ENCODE peak calls at places on chromosome 3, in four cellular contexts. K, D, N and V are unnamed samples.

GRCh38 chr3:72947715-72948507 is 48.7 kb upstream of the PPP4R2 start:
- DNase-seq in K (no peak), D (no peak), N (no peak), V (no peak)

GRCh38 chr3:195312714-195313113 is 41.8 kb upstream of the XXYLT1 start:
- DNase-seq in K (no peak), D (no peak), N (no peak), V (no peak)

GRCh38 chr3:126541628-126542339 is 16.9 kb downstream of the C3orf22 start:
- DNase-seq in K (no peak), D (no peak), N (no peak), V (peak)

GRCh38 chr3:66486646-66487045 is 14.2 kb downstream of the LRIG1 start:
- DNase-seq in K (no peak), D (peak), N (no peak), V (no peak)

GRCh38 chr3:15205934-15206661 is at the start of gene CAPN7:
- DNase-seq in K (peak), D (peak), N (peak), V (peak)

GRCh38 chr3:39750677-39751076 is 58.7 kb upstream of the MYRIP start:
- DNase-seq in K (no peak), D (no peak), N (peak), V (no peak)

GRCh38 chr3:189406148-189406547 is 225.0 kb upstream of the TP63 start:
- DNase-seq in K (no peak), D (no peak), N (no peak), V (no peak)

GRCh38 chr3:158725348-158725966 is 6.8 kb downstream of the RARRES1 start:
- DNase-seq in K (no peak), D (peak), N (no peak), V (no peak)

GRCh38 chr3:16600771-16601538 is 4.3 kb downstream of the DAZL start:
- DNase-seq in K (peak), D (peak), N (peak), V (peak)

DNA sequence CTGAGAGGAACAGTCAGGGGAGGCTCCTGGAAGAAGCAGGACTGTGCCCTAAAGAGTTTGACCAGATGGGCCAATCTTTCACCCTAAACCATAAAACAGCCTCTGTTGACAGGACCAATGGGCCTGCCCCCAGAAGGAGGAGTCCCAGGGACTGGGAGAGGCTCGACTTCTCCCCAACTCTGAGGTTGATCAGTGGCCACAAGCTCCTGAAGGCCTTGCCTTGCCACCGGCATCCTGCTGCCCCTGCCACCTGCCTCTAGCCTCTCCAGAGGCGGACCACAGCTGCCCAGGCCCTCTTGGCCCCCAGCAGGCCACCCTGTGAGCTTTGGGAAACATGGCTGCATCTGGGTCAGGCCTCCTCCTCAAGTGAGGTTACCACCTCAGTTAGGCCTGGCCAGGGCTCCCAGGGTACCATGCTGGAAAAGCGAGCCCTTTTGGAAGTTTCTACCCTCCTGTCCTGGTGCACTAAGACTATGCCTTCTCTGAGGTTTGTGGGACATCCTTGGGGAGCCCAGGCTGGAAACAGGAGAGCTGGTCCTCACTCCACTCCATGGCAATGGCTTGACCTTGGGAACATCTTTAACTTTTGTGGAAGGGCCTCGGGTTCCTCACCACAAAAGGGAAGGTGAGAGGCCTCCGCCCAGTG is 2.9 kb downstream of the VIPR1 start:
- DNase-seq in K (no peak), D (no peak), N (no peak), V (peak)
- H3K56ac ChIP-seq in K (no peak), D (no peak), N (no peak), V (no peak)

GRCh38 chr3:4506559-4507009 is 13.4 kb downstream of the ITPR1 start:
- DNase-seq in K (no peak), D (no peak), N (no peak), V (no peak)

GRCh38 chr3:4504340-4505261 is 11.5 kb downstream of the ITPR1 start:
- DNase-seq in K (no peak), D (no peak), N (no peak), V (no peak)

GRCh38 chr3:4508048-4508981 is 15.2 kb downstream of the ITPR1 start:
- DNase-seq in K (no peak), D (no peak), N (peak), V (no peak)

GRCh38 chr3:4507010-4507596 is 14.0 kb downstream of the ITPR1 start:
- DNase-seq in K (no peak), D (peak), N (no peak), V (no peak)

DNA sequence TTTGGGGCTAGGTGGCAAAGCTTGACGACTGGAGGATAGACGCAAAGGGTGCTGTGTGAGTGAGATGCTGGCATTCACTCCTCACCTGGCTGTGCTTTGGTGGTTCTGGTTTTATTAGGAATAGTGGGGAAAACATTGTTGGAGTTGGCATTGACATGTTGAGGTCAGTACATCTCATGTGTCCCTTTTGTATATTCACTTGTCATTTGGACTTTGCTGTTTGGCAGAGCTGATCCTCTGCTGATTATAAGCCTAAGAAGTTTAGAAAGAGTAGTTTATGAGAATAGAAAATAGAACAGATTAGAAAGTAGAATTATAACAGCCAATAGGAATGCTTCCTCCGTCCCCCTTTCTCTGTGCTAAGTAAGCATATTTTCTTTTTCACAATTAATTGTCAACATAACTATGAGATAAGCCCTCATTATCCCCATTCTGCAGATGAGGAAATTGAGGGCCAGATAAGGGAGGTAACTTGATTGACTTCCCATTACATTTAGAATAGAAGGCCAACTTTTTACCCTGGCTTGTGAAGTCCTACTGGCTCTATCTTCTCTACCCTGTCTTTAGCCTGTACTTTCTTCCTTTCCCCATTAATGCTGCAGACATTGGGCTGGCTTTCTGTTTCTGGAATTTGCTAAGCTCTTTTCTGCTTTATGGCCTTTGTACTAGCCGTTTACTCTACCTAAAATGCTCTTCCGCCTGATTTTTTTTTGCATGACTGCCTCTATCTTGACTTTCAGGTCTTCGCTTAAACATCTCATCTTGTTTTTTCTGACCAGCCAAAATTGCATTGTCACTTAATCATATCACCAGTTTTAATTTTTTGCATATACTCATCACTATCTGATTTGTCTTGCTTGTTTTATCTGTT is 12.8 kb downstream of the ITPR1 start:
- DNase-seq in K (no peak), D (no peak), N (no peak), V (no peak)
- H3K4me2 ChIP-seq in K (no peak), D (no peak), N (no peak), V (no peak)

GRCh38 chr3:111965484-111965883 is 13.3 kb upstream of the ABHD10 start:
- DNase-seq in K (no peak), D (no peak), N (no peak), V (no peak)

GRCh38 chr3:111956995-111957736 is 21.7 kb upstream of the ABHD10 start:
- DNase-seq in K (peak), D (no peak), N (no peak), V (peak)

GRCh38 chr3:111963424-111963823 is 15.4 kb upstream of the ABHD10 start:
- DNase-seq in K (no peak), D (peak), N (no peak), V (no peak)

GRCh38 chr3:111956449-111956848 is 22.4 kb upstream of the ABHD10 start:
- DNase-seq in K (no peak), D (no peak), N (no peak), V (no peak)

GRCh38 chr3:111961461-111962269 is 17.2 kb upstream of the ABHD10 start:
- DNase-seq in K (no peak), D (no peak), N (peak), V (no peak)
- H3K27ac ChIP-seq in K (no peak), D (no peak), N (no peak), V (no peak)

GRCh38 chr3:53254810-53255359 is 937 bp downstream of the TKT start:
- DNase-seq in K (no peak), D (peak), N (peak), V (peak)

GRCh38 chr3:53255360-53255774 is 455 bp downstream of the TKT start:
- DNase-seq in K (no peak), D (no peak), N (no peak), V (no peak)

GRCh38 chr3:53253707-53254106 is 2.1 kb downstream of the TKT start:
- DNase-seq in K (no peak), D (no peak), N (no peak), V (no peak)

GRCh38 chr3:53255775-53256703 is at the start of gene TKT:
- DNase-seq in K (peak), D (peak), N (peak), V (peak)

DNA sequence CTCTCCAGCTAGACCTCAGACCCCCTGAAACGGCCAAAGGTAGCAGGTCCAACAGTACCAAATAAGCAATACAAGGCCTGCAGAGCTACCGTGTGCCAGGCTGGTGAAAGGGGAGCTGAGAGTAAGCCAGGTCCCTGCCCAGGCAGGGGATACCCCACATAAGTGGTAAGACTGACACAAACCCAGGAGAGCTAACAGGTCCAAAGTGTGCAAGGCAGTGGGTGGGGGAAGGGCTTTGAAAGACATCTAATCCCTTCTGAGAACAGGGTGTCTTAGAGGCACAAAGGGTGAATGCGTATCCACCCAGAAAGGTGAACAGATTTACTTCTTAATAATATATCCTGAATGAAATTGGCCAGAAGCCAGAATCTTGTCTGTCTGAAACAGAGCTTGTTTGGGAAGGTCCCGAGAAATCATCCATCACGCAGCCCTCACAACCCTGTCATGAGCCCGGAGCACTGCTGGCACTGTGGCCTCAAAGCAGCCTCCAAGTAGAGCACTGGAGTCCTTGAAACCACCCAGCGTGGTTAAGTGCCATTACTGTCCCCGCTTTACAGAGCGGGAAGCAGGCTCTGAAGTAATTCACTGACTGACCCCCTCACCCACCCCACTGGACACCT is 1.5 kb downstream of the TKT start:
- DNase-seq in K (no peak), D (no peak), N (no peak), V (no peak)
- H3K56ac ChIP-seq in K (peak), D (no peak), N (peak), V (no peak)

GRCh38 chr3:55203486-55204010 is 275.7 kb upstream of the LRTM1 start:
- DNase-seq in K (no peak), D (peak), N (no peak), V (no peak)
- H3K4me2 ChIP-seq in K (no peak), D (peak), N (no peak), V (no peak)

DNA sequence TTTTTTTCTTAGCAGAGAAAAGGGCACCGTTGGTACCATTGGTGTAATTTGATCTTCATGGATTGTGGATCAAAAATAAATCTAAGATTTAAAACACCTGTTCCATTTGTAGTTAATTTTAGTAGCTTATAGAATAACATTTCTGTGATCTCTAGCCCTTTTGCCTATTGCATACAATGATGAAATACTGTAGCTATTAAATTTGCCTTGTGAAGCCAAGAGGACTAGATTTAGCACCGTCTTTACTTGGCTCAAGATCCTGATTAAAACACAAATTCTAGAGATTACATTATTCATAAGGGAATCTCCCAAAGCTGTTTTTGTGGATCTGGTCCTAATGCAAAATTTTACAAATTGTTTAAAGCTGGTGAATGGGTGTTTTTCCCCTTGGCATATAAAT is 8.2 kb downstream of the TBC1D23 start:
- DNase-seq in K (no peak), D (peak), N (no peak), V (no peak)
- H3K27ac ChIP-seq in K (no peak), D (no peak), N (no peak), V (no peak)

DNA sequence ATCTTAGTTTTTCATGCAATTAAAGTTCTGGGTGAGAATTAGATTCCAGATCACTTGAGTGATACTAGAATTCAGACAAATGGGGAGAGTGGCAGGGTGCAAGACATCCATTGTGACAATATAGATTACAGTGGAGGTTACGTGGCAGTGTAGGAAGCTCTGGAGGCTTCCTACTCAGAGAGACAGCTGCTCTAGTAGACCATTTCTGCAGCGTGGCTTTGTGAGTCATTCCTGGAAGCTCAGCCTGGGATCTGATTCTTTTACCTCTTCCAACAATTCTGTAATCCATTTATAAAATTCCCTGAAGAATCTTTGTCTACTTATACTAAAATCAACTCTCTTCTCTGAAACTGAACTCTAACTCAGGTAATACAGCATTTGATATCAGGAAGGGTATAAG is 90.4 kb upstream of the ASB14 start:
- DNase-seq in K (no peak), D (peak), N (peak), V (no peak)
- H3K56ac ChIP-seq in K (no peak), D (no peak), N (no peak), V (no peak)